ENCODE peak calls at places on chromosomes 2 and 18, in nine cellular contexts. E is A549; P is PC-9; L is naive thymus-derived CD4-positive, alpha-beta T cell; C is tibial nerve; X is trophoblast cell; O is heart right ventricle; K is body of pancreas; T is right cardiac atrium. Y is an unnamed sample. For H3K4me1, the result is how much of the 10 kb centered on the place peaks cover.

GRCh38 chr2:18750662-18751554 is 161.5 kb upstream of the NT5C1B start:
- DNase-seq in E (no peak), P (peak), L (no peak), C (no peak), X (no peak), O (no peak), K (no peak), T (no peak), Y (no peak)

GRCh38 chr2:203625712-203626111 is 80.7 kb upstream of the CD28 start:
- DNase-seq in E (no peak), P (no peak), L (no peak), C (no peak), X (no peak), O (no peak), K (no peak), T (no peak), Y (no peak)

GRCh38 chr2:8544786-8545631 is 136.8 kb upstream of the ID2 start:
- DNase-seq in E (peak), P (no peak), L (peak), C (no peak), X (peak), O (peak), K (no peak), T (peak), Y (peak)

GRCh38 chr2:177325554-177325953 is 61.0 kb upstream of the NFE2L2 start:
- DNase-seq in E (no peak), P (no peak), L (no peak), C (no peak), X (peak), O (no peak), K (no peak), T (no peak), Y (no peak)

GRCh38 chr18:9507565-9508088 is 32.3 kb downstream of the RALBP1 start:
- DNase-seq in E (no peak), P (no peak), L (no peak), C (no peak), X (no peak), O (no peak), K (no peak), T (no peak), Y (no peak)

GRCh38 chr2:85978883-85979780 is 90.3 kb upstream of the ST3GAL5 start:
- DNase-seq in E (no peak), P (no peak), L (no peak), C (no peak), X (no peak), O (no peak), K (no peak), T (no peak), Y (no peak)

GRCh38 chr18:45839415-45840395 is 14.2 kb downstream of the SIGLEC15 start:
- DNase-seq in E (peak), P (peak), L (no peak), C (no peak), X (no peak), O (no peak), K (peak), T (no peak), Y (no peak)

GRCh38 chr2:159211447-159212396 is 74.8 kb downstream of the WDSUB1 start:
- DNase-seq in E (no peak), P (no peak), L (no peak), C (no peak), X (no peak), O (no peak), K (no peak), T (no peak), Y (no peak)

GRCh38 chr2:120298173-120298835 is 45.7 kb downstream of the RALB start:
- DNase-seq in E (no peak), P (no peak), L (no peak), C (no peak), X (no peak), O (no peak), K (no peak), T (no peak), Y (no peak)

GRCh38 chr2:166996465-166996864 is 108.2 kb downstream of the XIRP2 start:
- DNase-seq in E (no peak), P (no peak), L (no peak), C (no peak), X (no peak), O (no peak), K (no peak), T (no peak), Y (no peak)

GRCh38 chr2:84942964-84943421 is 28.0 kb upstream of the KCMF1 start:
- DNase-seq in E (no peak), P (no peak), L (no peak), C (no peak), X (no peak), O (no peak), K (no peak), T (no peak), Y (no peak)

GRCh38 chr2:109340381-109340780 is 211.4 kb downstream of the SH3RF3 start:
- DNase-seq in E (no peak), P (no peak), L (no peak), C (no peak), X (no peak), O (no peak), K (no peak), T (no peak), Y (no peak)

GRCh38 chr2:70083344-70084156 is 3.7 kb upstream of the PCBP1 start:
- DNase-seq in E (peak), P (peak), L (peak), C (no peak), X (peak), O (no peak), K (no peak), T (no peak), Y (no peak)

GRCh38 chr2:145029885-145030284 is 510.0 kb upstream of the ZEB2 start:
- DNase-seq in E (peak), P (no peak), L (no peak), C (no peak), X (no peak), O (no peak), K (no peak), T (no peak), Y (no peak)

GRCh38 chr2:20541305-20541640 is 94.4 kb downstream of the RHOB start:
- DNase-seq in E (no peak), P (no peak), L (no peak), C (no peak), X (no peak), O (no peak), K (no peak), T (no peak), Y (no peak)

GRCh38 chr18:31424383-31424988 is 23.1 kb upstream of the DSG3 start:
- DNase-seq in E (peak), P (no peak), L (no peak), C (no peak), X (peak), O (no peak), K (peak), T (no peak), Y (peak)

GRCh38 chr2:23635666-23636340 is 250.8 kb downstream of the KLHL29 start:
- DNase-seq in E (no peak), P (no peak), L (no peak), C (no peak), X (no peak), O (no peak), K (no peak), T (no peak), Y (no peak)

GRCh38 chr2:175855794-175856453 is 146.1 kb downstream of the LNPK start:
- DNase-seq in E (no peak), P (no peak), L (no peak), C (no peak), X (no peak), O (peak), K (no peak), T (peak), Y (no peak)

GRCh38 chr2:165067958-165068612 is 112.8 kb upstream of the SLC38A11 start:
- DNase-seq in E (peak), P (no peak), L (no peak), C (no peak), X (no peak), O (peak), K (peak), T (peak), Y (peak)

GRCh38 chr2:104755026-104755856 is 98.7 kb upstream of the POU3F3 start:
- DNase-seq in E (no peak), P (no peak), L (no peak), C (no peak), X (no peak), O (no peak), K (no peak), T (peak), Y (no peak)

DNA sequence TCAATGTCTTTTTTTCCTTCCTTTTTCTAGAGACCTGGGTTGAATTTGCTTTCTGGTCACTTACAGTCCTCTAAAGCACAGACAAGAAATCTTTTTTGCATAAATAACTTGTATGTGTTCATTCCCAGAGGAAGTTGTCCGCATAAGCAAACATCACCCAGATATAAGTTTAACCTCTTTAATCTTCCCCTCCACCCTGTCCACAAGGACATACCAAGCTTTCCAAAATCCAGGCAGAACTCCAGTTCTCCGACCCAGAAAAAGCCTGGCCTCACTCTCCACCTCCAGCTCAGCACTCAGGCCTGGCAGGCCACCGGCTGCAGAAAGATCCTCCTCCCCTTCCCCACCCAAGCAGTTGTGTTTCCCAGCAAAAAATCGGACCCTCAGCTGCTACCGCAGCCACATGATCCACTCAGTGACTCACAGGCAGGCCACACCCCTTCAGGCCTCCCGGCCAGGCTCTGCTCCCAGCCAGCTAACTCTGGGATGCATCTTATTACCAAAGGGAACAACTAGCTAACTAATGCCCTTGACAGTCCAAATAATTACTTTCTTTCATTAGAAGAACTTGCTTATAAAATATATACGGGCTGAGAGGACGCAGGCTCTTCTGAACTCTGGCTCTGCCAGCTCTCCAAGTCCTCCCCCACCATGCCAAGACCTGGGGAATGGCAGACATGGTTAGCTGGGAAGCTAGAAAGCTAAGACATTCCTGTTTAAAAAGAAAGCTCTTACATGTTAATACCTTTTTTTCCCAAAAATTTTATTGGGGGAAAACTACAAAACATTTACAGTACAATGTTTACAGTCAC is 4.5 kb downstream of the ZFP36L2 start:
- DNase-seq in E (peak), P (peak), L (peak), C (peak), X (peak), O (peak), K (peak), T (peak), Y (peak)
- H3K4me1 ChIP-seq in E (half or more), P (half or more), L (under half), C (under half), X (under half), O (half or more), K (half or more), T (under half), Y (under half)

GRCh38 chr18:58558514-58558913 is 70.4 kb downstream of the ALPK2 start:
- DNase-seq in E (no peak), P (no peak), L (no peak), C (no peak), X (no peak), O (no peak), K (no peak), T (no peak), Y (no peak)

GRCh38 chr18:58554404-58554803 is 74.5 kb downstream of the ALPK2 start:
- DNase-seq in E (no peak), P (no peak), L (no peak), C (no peak), X (no peak), O (no peak), K (no peak), T (no peak), Y (no peak)

GRCh38 chr18:58559427-58560186 is 69.3 kb downstream of the ALPK2 start:
- DNase-seq in E (no peak), P (no peak), L (no peak), C (no peak), X (no peak), O (no peak), K (no peak), T (no peak), Y (no peak)

GRCh38 chr18:58556333-58557012 is 72.4 kb downstream of the ALPK2 start:
- DNase-seq in E (no peak), P (no peak), L (no peak), C (no peak), X (peak), O (peak), K (no peak), T (peak), Y (no peak)

GRCh38 chr18:58557013-58557435 is 71.9 kb downstream of the ALPK2 start:
- DNase-seq in E (no peak), P (no peak), L (no peak), C (no peak), X (no peak), O (peak), K (no peak), T (no peak), Y (no peak)
- H3K27ac ChIP-seq in E (no peak), P (no peak), L (no peak), C (no peak), X (peak), O (peak), K (no peak), T (peak), Y (no peak)

GRCh38 chr2:44939074-44940052 is 2.1 kb upstream of the SIX3 start:
- DNase-seq in E (no peak), P (peak), L (no peak), C (no peak), X (no peak), O (no peak), K (no peak), T (no peak), Y (no peak)
- H3K4me1 ChIP-seq in E (under half), P (under half), L (under half), C (under half), X (under half), O (half or more), K (half or more), T (under half), Y (under half)

DNA sequence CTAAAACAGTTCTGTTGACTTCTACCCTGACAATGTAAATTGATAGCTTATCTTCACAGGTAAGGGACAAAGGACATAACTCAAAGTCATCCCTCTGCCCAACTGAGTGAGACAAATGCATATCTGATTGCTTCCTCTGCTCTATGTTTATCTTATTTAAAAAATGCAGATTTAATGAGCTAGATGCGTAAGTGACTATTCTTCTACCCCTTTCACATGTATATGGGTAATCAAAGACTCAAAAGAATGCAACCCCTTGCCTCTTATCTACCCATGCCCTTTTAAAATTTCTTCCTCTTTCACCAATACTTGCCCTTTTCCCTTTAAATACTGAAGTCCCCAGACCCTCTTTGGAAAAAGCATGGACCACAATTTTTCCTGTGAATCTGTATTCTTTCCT is 253.4 kb downstream of the WDPCP start:
- DNase-seq in E (no peak), P (no peak), L (no peak), C (no peak), X (no peak), O (no peak), K (no peak), T (no peak), Y (no peak)
- H3K27ac ChIP-seq in E (no peak), P (no peak), L (no peak), C (no peak), X (no peak), O (no peak), K (no peak), T (no peak), Y (no peak)

GRCh38 chr2:240460781-240461431 is 25.4 kb downstream of the GPC1 start:
- DNase-seq in E (no peak), P (no peak), L (no peak), C (peak), X (no peak), O (peak), K (peak), T (peak), Y (peak)
- H3K4me1 ChIP-seq in E (under half), P (under half), L (under half), C (under half), X (under half), O (under half), K (under half), T (under half), Y (under half)

DNA sequence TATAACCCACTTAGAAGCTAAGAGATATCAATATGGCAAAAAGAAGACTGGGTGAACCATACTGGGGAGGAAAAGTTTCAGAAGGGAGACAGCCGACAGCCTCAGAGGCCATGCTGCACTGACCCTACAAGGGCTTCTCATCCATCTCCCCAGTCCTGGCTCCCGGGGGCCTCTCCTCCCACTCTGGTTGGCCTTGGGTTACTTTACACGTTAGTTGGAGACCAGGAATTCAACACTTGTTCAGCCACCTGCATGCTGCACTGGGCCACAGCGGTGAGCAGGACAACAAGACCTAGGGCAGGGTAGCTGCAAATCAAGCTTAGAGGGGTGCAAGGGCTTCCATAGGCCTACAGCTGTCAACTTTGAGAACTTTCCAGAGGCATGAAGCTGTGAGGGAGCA is 28.6 kb upstream of the IL1R2 start:
- DNase-seq in E (no peak), P (no peak), L (no peak), C (no peak), X (no peak), O (no peak), K (no peak), T (no peak), Y (no peak)
- H3K27ac ChIP-seq in E (no peak), P (no peak), L (no peak), C (no peak), X (no peak), O (no peak), K (no peak), T (no peak), Y (no peak)